ENCODE peak calls at places on chromosomes 13 and 19, in four cellular contexts. T is heart right ventricle, A is ovary, B is HepG2. I is an unnamed sample.
A peak's percentile ranks its signal among the peaks of the same experiment; 100 is the strongest.

GRCh38 chr19:16496613-16496983 is 404 bp downstream of the C19orf44 start:
- DNase-seq in T (peak; percentile 37), A (peak; percentile 70), B (no peak), I (no peak)

GRCh38 chr19:42081584-42082258 is 5.8 kb downstream of the ZNF574 start:
- DNase-seq in T (no peak), A (no peak), B (peak; percentile 57), I (no peak)

GRCh38 chr13:38308736-38309135 is 40.9 kb upstream of the UFM1 start:
- DNase-seq in T (no peak), A (no peak), B (no peak), I (no peak)

GRCh38 chr13:112972867-112973576 is 4.0 kb downstream of the MCF2L start:
- DNase-seq in T (no peak), A (peak; percentile 30), B (no peak), I (peak; percentile 60)

GRCh38 chr13:66139250-66139649 is 1090.9 kb downstream of the PCDH9 start:
- DNase-seq in T (no peak), A (no peak), B (peak; percentile 1), I (no peak)

GRCh38 chr19:8575467-8575997 is 1.7 kb downstream of the MYO1F start:
- DNase-seq in T (no peak), A (no peak), B (no peak), I (no peak)

GRCh38 chr13:28401303-28402056 is 93.4 kb downstream of the FLT1 start:
- DNase-seq in T (no peak), A (no peak), B (no peak), I (no peak)

GRCh38 chr13:42652642-42653415 is 78.9 kb downstream of the TNFSF11 start:
- DNase-seq in T (no peak), A (no peak), B (no peak), I (no peak)

GRCh38 chr19:39409886-39410619 is 2.4 kb upstream of the PLEKHG2 start:
- DNase-seq in T (peak; percentile 83), A (peak; percentile 93), B (peak; percentile 25), I (peak; percentile 91)

GRCh38 chr19:4391701-4392543 is 8.4 kb downstream of the SH3GL1 start:
- DNase-seq in T (peak; percentile 70), A (no peak), B (peak; percentile 84), I (no peak)

GRCh38 chr13:29441301-29441700 is 154.2 kb downstream of the SLC7A1 start:
- DNase-seq in T (no peak), A (no peak), B (no peak), I (no peak)

GRCh38 chr19:1483979-1484428 is 5.0 kb upstream of the C19orf25 start:
- DNase-seq in T (no peak), A (no peak), B (no peak), I (no peak)

GRCh38 chr19:51070334-51070886 is 5.5 kb upstream of the KLK13 start:
- DNase-seq in T (no peak), A (no peak), B (no peak), I (no peak)

GRCh38 chr13:50390503-50391248 is 375.4 kb downstream of the KCNRG start:
- DNase-seq in T (no peak), A (no peak), B (no peak), I (no peak)

GRCh38 chr19:10543059-10543419 is 665 bp upstream of the ATG4D start:
- DNase-seq in T (no peak), A (no peak), B (no peak), I (no peak)

GRCh38 chr19:30518965-30519606 is 146.9 kb downstream of the ZNF536 start:
- DNase-seq in T (no peak), A (no peak), B (no peak), I (peak; percentile 66)

GRCh38 chr19:34096020-34096915 is 76.0 kb upstream of the LSM14A start:
- DNase-seq in T (peak; percentile 16), A (no peak), B (peak; percentile 41), I (no peak)

GRCh38 chr13:112074139-112074710 is 7.3 kb downstream of the SOX1 start:
- DNase-seq in T (no peak), A (no peak), B (no peak), I (no peak)

GRCh38 chr19:13043285-13043684 is 48.0 kb downstream of the NFIX start:
- DNase-seq in T (no peak), A (no peak), B (no peak), I (no peak)

GRCh38 chr13:26785845-26786630 is 25.5 kb upstream of the GPR12 start:
- DNase-seq in T (peak; percentile 14), A (no peak), B (no peak), I (peak; percentile 73)

GRCh38 chr13:112248909-112249592 is 127.1 kb upstream of the SPACA7 start:
- DNase-seq in T (no peak), A (no peak), B (no peak), I (no peak)

GRCh38 chr19:46193678-46194077 is 35.9 kb upstream of the IGFL1 start:
- DNase-seq in T (no peak), A (no peak), B (no peak), I (no peak)

GRCh38 chr19:24071078-24071477 is 15.9 kb upstream of the ZNF254 start:
- DNase-seq in T (no peak), A (no peak), B (no peak), I (no peak)

DNA sequence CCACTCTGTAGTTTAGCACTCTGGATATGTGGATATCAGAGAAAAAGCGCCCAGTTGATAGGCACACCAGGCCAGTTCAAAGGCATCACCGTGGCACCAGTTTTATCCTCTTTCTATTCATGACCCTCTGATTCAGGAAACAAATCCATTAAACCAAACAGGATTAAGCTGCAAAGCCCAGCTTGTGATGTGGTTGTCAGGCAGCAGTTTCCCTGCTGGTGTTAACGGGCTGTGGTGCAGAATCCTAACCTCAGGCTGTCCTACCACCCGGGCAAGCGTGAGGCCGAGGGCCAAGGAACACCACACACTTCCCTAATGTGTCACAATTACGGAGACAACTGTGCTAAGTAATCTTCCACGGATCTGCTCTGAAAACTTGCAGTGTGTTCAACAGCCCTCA is 209.1 kb downstream of the OLFM4 start:
- DNase-seq in T (no peak), A (no peak), B (no peak), I (no peak)
- H3K27ac ChIP-seq in T (no peak overlapping the region), A (no peak overlapping the region), B (no peak overlapping the region), I (no peak overlapping the region)

GRCh38 chr19:29515706-29516357 is 10.0 kb upstream of the VSTM2B start:
- DNase-seq in T (no peak), A (no peak), B (no peak), I (no peak)

GRCh38 chr19:29516821-29517395 is 8.9 kb upstream of the VSTM2B start:
- DNase-seq in T (no peak), A (peak; percentile 13), B (no peak), I (no peak)

GRCh38 chr19:29514525-29515232 is 11.1 kb upstream of the VSTM2B start:
- DNase-seq in T (no peak), A (no peak), B (no peak), I (no peak)

GRCh38 chr19:29516358-29516725 is 9.5 kb upstream of the VSTM2B start:
- DNase-seq in T (no peak), A (no peak), B (no peak), I (no peak)

DNA sequence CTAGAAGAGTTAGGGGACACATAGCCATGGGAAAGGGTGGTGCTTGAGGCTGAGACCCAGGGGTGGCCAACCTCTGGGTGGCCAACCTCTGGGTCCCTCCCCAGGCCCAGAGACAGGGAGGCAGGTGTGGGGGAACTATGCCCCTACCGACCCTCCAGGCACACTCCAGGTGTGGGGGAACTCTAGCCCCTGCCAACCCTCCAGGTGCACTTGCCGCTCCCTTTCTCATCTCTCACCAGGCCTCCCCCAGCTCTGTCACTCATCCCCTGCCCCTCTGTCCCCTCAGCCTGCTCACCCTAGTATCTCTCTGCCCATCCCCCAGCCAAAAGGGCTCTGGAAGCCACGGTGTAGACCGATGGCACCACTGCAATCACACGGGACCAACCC is 10.6 kb upstream of the VSTM2B start:
- DNase-seq in T (no peak), A (no peak), B (no peak), I (no peak)
- H3K4me3 ChIP-seq in T (no peak overlapping the region), A (no peak overlapping the region), B (no peak overlapping the region), I (no peak overlapping the region)

GRCh38 chr13:57716295-57716694 is 84.8 kb downstream of the PCDH17 start:
- DNase-seq in T (no peak), A (no peak), B (peak; percentile 2), I (no peak)
- TF ChIP-seq CTCF in T (no peak), A (no peak), B (peak; percentile 14), I (no peak)

GRCh38 chr19:6723738-6724137 is 3.3 kb upstream of the C3 start:
- DNase-seq in T (no peak), A (no peak), B (no peak), I (no peak)
- H3K27ac ChIP-seq in T (no peak overlapping the region), A (no peak overlapping the region), B (peak overlapping the region; percentile 90), I (peak overlapping the region; percentile 54)

DNA sequence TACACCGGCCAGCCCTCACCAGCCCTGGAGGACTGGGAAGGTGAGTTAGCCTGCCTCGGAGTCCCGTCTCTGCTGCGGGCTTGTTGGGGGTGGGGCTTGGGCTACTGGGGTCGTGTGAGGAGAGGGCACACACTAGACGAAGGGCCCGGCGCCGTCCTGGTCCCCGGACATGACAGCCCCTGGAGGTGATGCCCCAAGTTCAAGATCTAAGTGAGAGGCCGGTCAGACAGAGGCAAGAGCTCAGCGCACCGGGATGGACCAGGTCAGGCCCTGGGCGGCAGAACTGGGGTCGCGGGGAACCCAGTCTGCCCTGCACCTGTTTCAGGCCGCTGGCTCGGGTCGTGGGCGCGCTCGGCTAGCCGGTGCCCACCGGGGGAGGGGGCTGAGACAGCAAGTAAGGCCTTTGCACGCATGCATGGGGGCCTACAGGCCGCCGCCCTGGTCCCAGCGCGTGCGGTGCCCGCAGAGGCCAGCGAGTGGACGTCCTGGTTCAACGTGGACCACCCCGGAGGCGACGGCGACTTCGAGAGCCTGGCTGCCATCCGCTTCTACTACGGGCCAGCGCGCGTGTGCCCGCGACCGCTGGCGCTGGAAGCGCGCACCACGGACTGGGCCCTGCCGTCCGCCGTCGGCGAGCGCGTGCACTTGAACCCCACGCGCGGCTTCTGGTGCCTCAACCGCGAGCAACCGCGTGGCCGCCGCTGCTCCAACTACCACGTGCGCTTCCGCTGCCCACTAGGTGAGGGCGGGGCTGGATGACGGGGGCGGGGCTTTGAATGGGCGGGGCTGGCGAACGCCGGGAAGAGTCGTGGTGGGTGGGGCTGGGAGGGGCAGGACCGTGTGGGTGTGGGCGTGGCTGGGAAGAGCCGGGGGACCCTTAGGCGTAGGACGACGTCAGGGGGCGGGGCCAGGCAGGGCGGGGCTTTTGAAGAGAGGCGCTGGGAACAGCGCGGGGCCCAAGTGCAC is 2.0 kb downstream of the CILP2 start:
- DNase-seq in T (peak; percentile 45), A (peak; percentile 77), B (no peak), I (no peak)
- H3K4me3 ChIP-seq in T (no peak overlapping the region), A (no peak overlapping the region), B (no peak overlapping the region), I (peak overlapping the region; percentile 39)

DNA sequence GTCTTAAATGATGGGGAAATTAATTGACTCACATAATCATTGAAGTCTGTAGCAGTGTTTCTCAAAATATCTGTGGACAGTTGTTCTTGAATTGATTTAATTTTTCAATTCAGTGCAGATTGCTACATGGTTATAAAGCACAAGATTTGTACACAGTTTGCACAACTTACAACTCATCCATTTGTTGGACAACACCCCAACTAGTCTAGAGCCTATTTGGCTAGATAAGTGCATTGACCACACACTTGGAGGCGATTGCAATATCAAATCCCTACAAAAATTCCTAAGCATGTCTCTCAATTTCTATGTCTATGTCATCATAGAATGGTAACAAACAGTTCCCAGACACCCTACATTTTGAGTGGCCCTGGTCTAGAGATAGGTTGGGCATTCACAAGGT is 48.0 kb upstream of the IPO5 start:
- DNase-seq in T (no peak), A (no peak), B (no peak), I (no peak)
- TF ChIP-seq CTCF in T (no peak), A (no peak), B (no peak), I (no peak)

DNA sequence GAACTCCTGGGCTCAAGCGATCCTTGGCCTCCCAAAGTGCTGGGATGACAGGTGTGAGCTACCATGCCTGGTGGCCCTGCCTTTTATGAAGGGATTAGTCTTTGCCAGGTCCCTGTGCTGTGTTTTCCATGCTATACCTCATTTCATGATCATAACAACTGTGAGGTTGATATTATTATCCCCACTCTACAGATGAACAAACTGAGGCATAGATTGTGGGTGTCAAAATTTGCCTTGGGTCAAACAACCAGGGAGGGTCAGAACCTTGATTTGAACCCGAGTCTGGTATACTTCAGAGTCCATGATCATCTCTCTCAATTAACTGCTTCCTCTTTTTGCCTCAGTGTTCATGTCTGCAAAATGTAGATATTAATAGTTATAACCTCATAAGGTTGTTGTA is 6.9 kb downstream of the PINLYP start:
- DNase-seq in T (no peak), A (no peak), B (no peak), I (no peak)
- H3K27ac ChIP-seq in T (no peak overlapping the region), A (no peak overlapping the region), B (no peak overlapping the region), I (no peak overlapping the region)

I was measured in suprapubic skin.